ENCODE peak calls at places on chromosome 16, in nine cellular contexts. One of them, this sample, is unnamed.

GRCh38 chr16:80300876-80301275 is 239.9 kb upstream of the DYNLRB2 start:
- DNase-seq in endodermal cell: no peak
- DNase-seq in Daoy: peak; percentile 46
- DNase-seq in Ammon's horn: no peak
- DNase-seq in sciatic nerve: no peak
- DNase-seq in effector CD4-positive, alpha-beta T cell: no peak
- DNase-seq in tibial nerve: no peak
- DNase-seq in B cell: no peak
- DNase-seq in right cardiac atrium: no peak
- DNase-seq in this sample: no peak

GRCh38 chr16:9901-10665 is 43.3 kb downstream of the POLR3K start:
- DNase-seq in endodermal cell: no peak
- DNase-seq in Daoy: no peak
- DNase-seq in Ammon's horn: no peak
- DNase-seq in sciatic nerve: peak; percentile 78
- DNase-seq in effector CD4-positive, alpha-beta T cell: no peak
- DNase-seq in tibial nerve: no peak
- DNase-seq in B cell: no peak
- DNase-seq in right cardiac atrium: no peak
- DNase-seq in this sample: no peak

GRCh38 chr16:50372611-50373344 is 4.0 kb upstream of the BRD7 start:
- DNase-seq in endodermal cell: no peak
- DNase-seq in Daoy: peak; percentile 23
- DNase-seq in Ammon's horn: peak; percentile 40
- DNase-seq in sciatic nerve: no peak
- DNase-seq in effector CD4-positive, alpha-beta T cell: no peak
- DNase-seq in tibial nerve: no peak
- DNase-seq in B cell: no peak
- DNase-seq in right cardiac atrium: peak; percentile 79
- DNase-seq in this sample: no peak

GRCh38 chr16:28110977-28111376 is 47.5 kb upstream of the GSG1L start:
- DNase-seq in endodermal cell: no peak
- DNase-seq in Daoy: no peak
- DNase-seq in Ammon's horn: no peak
- DNase-seq in sciatic nerve: no peak
- DNase-seq in effector CD4-positive, alpha-beta T cell: no peak
- DNase-seq in tibial nerve: no peak
- DNase-seq in B cell: no peak
- DNase-seq in right cardiac atrium: no peak
- DNase-seq in this sample: no peak

GRCh38 chr16:72400257-72401078 is 228.5 kb upstream of the PMFBP1 start:
- DNase-seq in endodermal cell: peak; percentile 86
- DNase-seq in Daoy: peak; percentile 33
- DNase-seq in Ammon's horn: peak; percentile 78
- DNase-seq in sciatic nerve: no peak
- DNase-seq in effector CD4-positive, alpha-beta T cell: no peak
- DNase-seq in tibial nerve: no peak
- DNase-seq in B cell: peak; percentile 51
- DNase-seq in right cardiac atrium: no peak
- DNase-seq in this sample: no peak

GRCh38 chr16:1277945-1278282 is 22.0 kb downstream of the TPSD1 start:
- DNase-seq in endodermal cell: no peak
- DNase-seq in Daoy: no peak
- DNase-seq in Ammon's horn: no peak
- DNase-seq in sciatic nerve: no peak
- DNase-seq in effector CD4-positive, alpha-beta T cell: no peak
- DNase-seq in tibial nerve: no peak
- DNase-seq in B cell: no peak
- DNase-seq in right cardiac atrium: peak; percentile 40
- DNase-seq in this sample: no peak

GRCh38 chr16:8886593-8887437 is 4.7 kb downstream of the LITAFD start:
- DNase-seq in endodermal cell: no peak
- DNase-seq in Daoy: no peak
- DNase-seq in Ammon's horn: no peak
- DNase-seq in sciatic nerve: no peak
- DNase-seq in effector CD4-positive, alpha-beta T cell: no peak
- DNase-seq in tibial nerve: no peak
- DNase-seq in B cell: no peak
- DNase-seq in right cardiac atrium: peak; percentile 18
- DNase-seq in this sample: no peak

GRCh38 chr16:67844441-67844840 is 2.3 kb upstream of the NUTF2 start:
- DNase-seq in endodermal cell: no peak
- DNase-seq in Daoy: no peak
- DNase-seq in Ammon's horn: no peak
- DNase-seq in sciatic nerve: no peak
- DNase-seq in effector CD4-positive, alpha-beta T cell: no peak
- DNase-seq in tibial nerve: no peak
- DNase-seq in B cell: no peak
- DNase-seq in right cardiac atrium: no peak
- DNase-seq in this sample: no peak

GRCh38 chr16:49023095-49023494 is 258.5 kb downstream of the CBLN1 start:
- DNase-seq in endodermal cell: no peak
- DNase-seq in Daoy: peak; percentile 81
- DNase-seq in Ammon's horn: no peak
- DNase-seq in sciatic nerve: no peak
- DNase-seq in effector CD4-positive, alpha-beta T cell: no peak
- DNase-seq in tibial nerve: no peak
- DNase-seq in B cell: no peak
- DNase-seq in right cardiac atrium: no peak
- DNase-seq in this sample: no peak

GRCh38 chr16:69179255-69180010 is 7.5 kb upstream of the SNTB2 start:
- DNase-seq in endodermal cell: no peak
- DNase-seq in Daoy: peak; percentile 38
- DNase-seq in Ammon's horn: no peak
- DNase-seq in sciatic nerve: peak; percentile 81
- DNase-seq in effector CD4-positive, alpha-beta T cell: no peak
- DNase-seq in tibial nerve: peak; percentile 53
- DNase-seq in B cell: no peak
- DNase-seq in right cardiac atrium: peak; percentile 86
- DNase-seq in this sample: no peak

GRCh38 chr16:52545157-52545543 is 1.8 kb downstream of the TOX3 start:
- DNase-seq in endodermal cell: peak; percentile 49
- DNase-seq in Daoy: no peak
- DNase-seq in Ammon's horn: no peak
- DNase-seq in sciatic nerve: no peak
- DNase-seq in effector CD4-positive, alpha-beta T cell: no peak
- DNase-seq in tibial nerve: no peak
- DNase-seq in B cell: no peak
- DNase-seq in right cardiac atrium: no peak
- DNase-seq in this sample: no peak

GRCh38 chr16:49660647-49661046 is 195.3 kb downstream of the ZNF423 start:
- DNase-seq in endodermal cell: no peak
- DNase-seq in Daoy: peak; percentile 33
- DNase-seq in Ammon's horn: no peak
- DNase-seq in sciatic nerve: no peak
- DNase-seq in effector CD4-positive, alpha-beta T cell: no peak
- DNase-seq in tibial nerve: no peak
- DNase-seq in B cell: no peak
- DNase-seq in right cardiac atrium: no peak
- DNase-seq in this sample: no peak

GRCh38 chr16:65666132-65666869 is 544.4 kb upstream of the CDH11 start:
- DNase-seq in endodermal cell: peak; percentile 56
- DNase-seq in Daoy: no peak
- DNase-seq in Ammon's horn: no peak
- DNase-seq in sciatic nerve: no peak
- DNase-seq in effector CD4-positive, alpha-beta T cell: no peak
- DNase-seq in tibial nerve: no peak
- DNase-seq in B cell: no peak
- DNase-seq in right cardiac atrium: no peak
- DNase-seq in this sample: no peak

GRCh38 chr16:70746040-70746707 is 54.8 kb downstream of the VAC14 start:
- DNase-seq in endodermal cell: no peak
- DNase-seq in Daoy: peak; percentile 88
- DNase-seq in Ammon's horn: peak; percentile 51
- DNase-seq in sciatic nerve: peak; percentile 80
- DNase-seq in effector CD4-positive, alpha-beta T cell: no peak
- DNase-seq in tibial nerve: no peak
- DNase-seq in B cell: no peak
- DNase-seq in right cardiac atrium: peak; percentile 81
- DNase-seq in this sample: no peak

GRCh38 chr16:11909653-11910551 is 5.9 kb downstream of the GSPT1 start:
- DNase-seq in endodermal cell: no peak
- DNase-seq in Daoy: no peak
- DNase-seq in Ammon's horn: no peak
- DNase-seq in sciatic nerve: no peak
- DNase-seq in effector CD4-positive, alpha-beta T cell: no peak
- DNase-seq in tibial nerve: no peak
- DNase-seq in B cell: no peak
- DNase-seq in right cardiac atrium: no peak
- DNase-seq in this sample: no peak

GRCh38 chr16:86618431-86619262 is 40.3 kb downstream of the FOXL1 start:
- DNase-seq in endodermal cell: no peak
- DNase-seq in Daoy: peak; percentile 58
- DNase-seq in Ammon's horn: no peak
- DNase-seq in sciatic nerve: no peak
- DNase-seq in effector CD4-positive, alpha-beta T cell: no peak
- DNase-seq in tibial nerve: no peak
- DNase-seq in B cell: no peak
- DNase-seq in right cardiac atrium: no peak
- DNase-seq in this sample: no peak

GRCh38 chr16:19785512-19786130 is 67.5 kb downstream of the IQCK start:
- DNase-seq in endodermal cell: no peak
- DNase-seq in Daoy: no peak
- DNase-seq in Ammon's horn: peak; percentile 63
- DNase-seq in sciatic nerve: no peak
- DNase-seq in effector CD4-positive, alpha-beta T cell: no peak
- DNase-seq in tibial nerve: no peak
- DNase-seq in B cell: no peak
- DNase-seq in right cardiac atrium: no peak
- DNase-seq in this sample: no peak

GRCh38 chr16:84925773-84926372 is 85.5 kb downstream of the ZDHHC7 start:
- DNase-seq in endodermal cell: no peak
- DNase-seq in Daoy: no peak
- DNase-seq in Ammon's horn: no peak
- DNase-seq in sciatic nerve: no peak
- DNase-seq in effector CD4-positive, alpha-beta T cell: no peak
- DNase-seq in tibial nerve: no peak
- DNase-seq in B cell: no peak
- DNase-seq in right cardiac atrium: no peak
- DNase-seq in this sample: no peak

GRCh38 chr16:85187002-85187401 is 74.7 kb upstream of the CIBAR2 start:
- DNase-seq in endodermal cell: no peak
- DNase-seq in Daoy: no peak
- DNase-seq in Ammon's horn: peak; percentile 43
- DNase-seq in sciatic nerve: no peak
- DNase-seq in effector CD4-positive, alpha-beta T cell: no peak
- DNase-seq in tibial nerve: no peak
- DNase-seq in B cell: no peak
- DNase-seq in right cardiac atrium: peak; percentile 79
- DNase-seq in this sample: no peak

GRCh38 chr16:87733190-87733589 is 32.6 kb downstream of the KLHDC4 start:
- DNase-seq in endodermal cell: no peak
- DNase-seq in Daoy: no peak
- DNase-seq in Ammon's horn: no peak
- DNase-seq in sciatic nerve: no peak
- DNase-seq in effector CD4-positive, alpha-beta T cell: no peak
- DNase-seq in tibial nerve: no peak
- DNase-seq in B cell: no peak
- DNase-seq in right cardiac atrium: no peak
- DNase-seq in this sample: no peak

GRCh38 chr16:54286330-54287017 is at the start of gene IRX3:
- DNase-seq in endodermal cell: peak; percentile 92
- DNase-seq in Daoy: peak; percentile 94
- DNase-seq in Ammon's horn: peak; percentile 43
- DNase-seq in sciatic nerve: peak; percentile 74
- DNase-seq in effector CD4-positive, alpha-beta T cell: no peak
- DNase-seq in tibial nerve: no peak
- DNase-seq in B cell: no peak
- DNase-seq in right cardiac atrium: peak; percentile 93
- DNase-seq in this sample: no peak

GRCh38 chr16:27550582-27550920 is 607 bp downstream of the KATNIP start:
- DNase-seq in endodermal cell: no peak
- DNase-seq in Daoy: no peak
- DNase-seq in Ammon's horn: no peak
- DNase-seq in sciatic nerve: no peak
- DNase-seq in effector CD4-positive, alpha-beta T cell: no peak
- DNase-seq in tibial nerve: no peak
- DNase-seq in B cell: no peak
- DNase-seq in right cardiac atrium: no peak
- DNase-seq in this sample: no peak

GRCh38 chr16:50474138-50474537 is 74.1 kb upstream of the NKD1 start:
- DNase-seq in endodermal cell: no peak
- DNase-seq in Daoy: peak; percentile 67
- DNase-seq in Ammon's horn: no peak
- DNase-seq in sciatic nerve: no peak
- DNase-seq in effector CD4-positive, alpha-beta T cell: no peak
- DNase-seq in tibial nerve: no peak
- DNase-seq in B cell: no peak
- DNase-seq in right cardiac atrium: no peak
- DNase-seq in this sample: no peak

GRCh38 chr16:25155553-25156460 is 44.3 kb downstream of the LCMT1 start:
- DNase-seq in endodermal cell: no peak
- DNase-seq in Daoy: no peak
- DNase-seq in Ammon's horn: peak; percentile 13
- DNase-seq in sciatic nerve: no peak
- DNase-seq in effector CD4-positive, alpha-beta T cell: no peak
- DNase-seq in tibial nerve: no peak
- DNase-seq in B cell: no peak
- DNase-seq in right cardiac atrium: no peak
- DNase-seq in this sample: no peak

GRCh38 chr16:12260647-12261262 is 284.2 kb downstream of the SNX29 start:
- DNase-seq in endodermal cell: peak; percentile 88
- DNase-seq in Daoy: no peak
- DNase-seq in Ammon's horn: no peak
- DNase-seq in sciatic nerve: no peak
- DNase-seq in effector CD4-positive, alpha-beta T cell: no peak
- DNase-seq in tibial nerve: no peak
- DNase-seq in B cell: no peak
- DNase-seq in right cardiac atrium: peak; percentile 76
- DNase-seq in this sample: no peak

GRCh38 chr16:30805370-30806169 is 18.6 kb upstream of the ZNF629 start:
- DNase-seq in endodermal cell: peak; percentile 91
- DNase-seq in Daoy: peak; percentile 76
- DNase-seq in Ammon's horn: peak; percentile 91
- DNase-seq in sciatic nerve: peak; percentile 92
- DNase-seq in effector CD4-positive, alpha-beta T cell: peak; percentile 42
- DNase-seq in tibial nerve: peak; percentile 75
- DNase-seq in B cell: peak; percentile 65
- DNase-seq in right cardiac atrium: peak; percentile 96
- DNase-seq in this sample: peak; percentile 59

GRCh38 chr16:23608194-23608593 is 12.1 kb upstream of the NDUFAB1 start:
- DNase-seq in endodermal cell: no peak
- DNase-seq in Daoy: peak; percentile 79
- DNase-seq in Ammon's horn: peak; percentile 4
- DNase-seq in sciatic nerve: no peak
- DNase-seq in effector CD4-positive, alpha-beta T cell: no peak
- DNase-seq in tibial nerve: no peak
- DNase-seq in B cell: no peak
- DNase-seq in right cardiac atrium: no peak
- DNase-seq in this sample: no peak

GRCh38 chr16:2165861-2166260 is 10.3 kb downstream of the TRAF7 start:
- DNase-seq in endodermal cell: no peak
- DNase-seq in Daoy: no peak
- DNase-seq in Ammon's horn: no peak
- DNase-seq in sciatic nerve: no peak
- DNase-seq in effector CD4-positive, alpha-beta T cell: no peak
- DNase-seq in tibial nerve: no peak
- DNase-seq in B cell: no peak
- DNase-seq in right cardiac atrium: no peak
- DNase-seq in this sample: no peak